ENCODE peak calls at places on chromosomes 16 and 17, in seven cellular contexts. M, R, P, Y, T, U and Q are unnamed samples.

GRCh38 chr17:68771867-68772515 is 170.8 kb upstream of the FAM20A start:
- DNase-seq in U (no peak), Y (peak; percentile 14), M (peak; percentile 52), P (peak; percentile 71), R (no peak), T (no peak), Q (no peak)

GRCh38 chr16:12344577-12345343 is 368.2 kb downstream of the SNX29 start:
- DNase-seq in T (no peak), M (no peak), Y (no peak), R (no peak), P (no peak), U (no peak), Q (no peak)

GRCh38 chr17:45240905-45241314 is 19.2 kb downstream of the FMNL1 start:
- DNase-seq in T (no peak), P (no peak), Y (no peak), R (no peak), M (no peak), U (no peak), Q (no peak)

GRCh38 chr17:60390881-60391418 is 983 bp downstream of the USP32 start:
- DNase-seq in T (no peak), U (no peak), Y (no peak), P (peak; percentile 39), M (peak; percentile 77), R (no peak), Q (no peak)

GRCh38 chr17:71329310-71330098 is 791.3 kb upstream of the SOX9 start:
- DNase-seq in M (no peak), P (no peak), R (no peak), Y (no peak), T (no peak), U (no peak), Q (no peak)

GRCh38 chr17:42329025-42329976 is 41.0 kb downstream of the STAT5A start:
- DNase-seq in R (no peak), Y (no peak), T (peak; percentile 74), U (no peak), P (no peak), M (no peak), Q (no peak)

GRCh38 chr17:332558-333322 is 19.9 kb downstream of the RPH3AL start:
- DNase-seq in R (no peak), T (no peak), Y (no peak), P (no peak), M (no peak), U (no peak), Q (no peak)

GRCh38 chr17:38357488-38358123 is 6.0 kb downstream of the SOCS7 start:
- DNase-seq in P (no peak), T (no peak), R (no peak), M (peak; percentile 52), Y (no peak), U (no peak), Q (no peak)

GRCh38 chr16:57133101-57133500 is 40.7 kb downstream of the CPNE2 start:
- DNase-seq in U (no peak), Y (no peak), R (no peak), T (no peak), M (no peak), P (no peak), Q (no peak)

GRCh38 chr17:77320046-77320445 is 179.3 kb downstream of the SEC14L1 start:
- DNase-seq in M (peak; percentile 44), R (peak; percentile 12), Y (peak; percentile 42), U (no peak), T (no peak), P (no peak), Q (no peak)

GRCh38 chr17:67585077-67585602 is 132.6 kb upstream of the NOL11 start:
- DNase-seq in P (no peak), Y (no peak), T (no peak), U (no peak), R (no peak), M (no peak), Q (no peak)

GRCh38 chr16:31377210-31377903 is 15.8 kb upstream of the ITGAD start:
- DNase-seq in U (no peak), Y (no peak), T (no peak), R (no peak), P (no peak), M (no peak), Q (no peak)

GRCh38 chr16:56793504-56793903 is 63.6 kb downstream of the NUP93 start:
- DNase-seq in Y (no peak), U (no peak), P (peak; percentile 47), R (no peak), T (no peak), M (no peak), Q (no peak)

GRCh38 chr16:89049484-89050118 is 44.1 kb upstream of the ACSF3 start:
- DNase-seq in T (no peak), R (no peak), M (peak; percentile 73), Y (no peak), U (no peak), P (no peak), Q (no peak)

GRCh38 chr17:7233701-7234099 is 617 bp downstream of the DVL2 start:
- DNase-seq in Y (no peak), T (no peak), R (no peak), P (no peak), U (no peak), M (no peak), Q (no peak)

GRCh38 chr17:78615631-78616030 is 38.4 kb upstream of the DNAH17 start:
- DNase-seq in U (no peak), R (no peak), T (no peak), Y (no peak), P (no peak), M (no peak), Q (no peak)

GRCh38 chr17:32303861-32304288 is 38.1 kb downstream of the C17orf75 start:
- DNase-seq in P (no peak), U (no peak), T (no peak), M (peak; percentile 53), R (no peak), Y (no peak), Q (no peak)

GRCh38 chr16:9091867-9092281 is 430 bp downstream of the HAPSTR1 start:
- DNase-seq in R (peak; percentile 28), P (no peak), T (peak; percentile 61), M (no peak), U (no peak), Y (no peak), Q (peak; percentile 24)

GRCh38 chr17:57569021-57569420 is 176.1 kb downstream of the CCDC182 start:
- DNase-seq in R (no peak), U (no peak), M (peak; percentile 61), Y (no peak), T (no peak), P (no peak), Q (no peak)

DNA sequence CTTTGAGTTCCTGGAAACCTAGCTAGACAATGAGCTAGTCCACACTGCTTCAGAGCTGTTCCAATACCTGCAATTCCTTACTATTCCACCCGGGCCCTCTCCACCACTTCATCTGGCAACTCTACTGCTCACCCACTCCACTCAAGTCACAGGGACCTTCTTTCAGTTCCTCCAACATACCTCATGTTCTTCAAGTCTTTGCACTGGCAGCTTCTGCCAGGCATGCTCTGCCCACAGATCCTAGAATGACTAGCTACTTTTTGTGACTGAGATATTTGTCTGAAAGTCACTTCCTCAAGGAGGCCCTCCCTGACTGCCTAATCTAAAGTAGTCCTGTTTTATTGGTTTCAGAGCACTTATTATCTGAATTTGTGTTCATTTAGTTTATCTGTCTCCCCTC is 86.4 kb downstream of the TEX14 start:
- DNase-seq in Y (no peak), R (no peak), U (no peak), M (no peak), P (no peak), T (no peak), Q (no peak)
- TF ChIP-seq TAF1 in Y (no peak), R (no peak), U (no peak), M (no peak), P (no peak), T (no peak), Q (no peak)

GRCh38 chr16:1338119-1338730 is 4.8 kb downstream of the BAIAP3 start:
- DNase-seq in T (no peak), M (peak; percentile 78), Y (no peak), U (no peak), R (no peak), P (peak; percentile 51), Q (no peak)

GRCh38 chr16:1335996-1336395 is 2.6 kb downstream of the BAIAP3 start:
- DNase-seq in M (peak; percentile 75), U (no peak), Y (no peak), T (no peak), R (no peak), P (no peak), Q (no peak)

GRCh38 chr16:1337486-1337885 is 4.0 kb downstream of the BAIAP3 start:
- DNase-seq in R (no peak), Y (no peak), T (no peak), M (peak; percentile 63), U (no peak), P (no peak), Q (no peak)

GRCh38 chr16:1335211-1335971 is 1.9 kb downstream of the BAIAP3 start:
- DNase-seq in T (no peak), U (no peak), Y (no peak), M (no peak), R (no peak), P (no peak), Q (no peak)

DNA sequence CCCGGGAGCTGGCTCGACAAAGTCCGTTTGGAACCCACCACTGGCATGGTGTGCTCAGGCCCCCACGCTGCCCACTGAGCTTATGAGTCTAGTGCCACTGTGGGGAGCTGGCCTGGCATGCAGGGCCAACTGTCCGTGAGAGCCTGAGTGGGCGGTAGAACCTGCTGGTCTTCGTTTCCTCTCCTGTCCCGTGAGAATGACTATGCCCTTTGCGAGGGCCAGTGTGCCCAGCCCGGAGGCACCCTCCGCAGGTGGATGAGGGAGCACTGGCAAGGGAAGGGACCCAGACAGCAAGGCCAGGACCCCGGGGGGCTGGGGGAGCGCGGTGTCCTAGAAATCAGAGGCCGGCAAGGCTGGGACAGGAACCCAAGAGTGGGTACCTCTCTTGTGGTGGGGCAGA is 3.2 kb downstream of the BAIAP3 start:
- DNase-seq in R (no peak), M (no peak), U (no peak), P (no peak), Y (no peak), T (no peak), Q (no peak)
- TF ChIP-seq POLR2AphosphoS5 in R (no peak), M (no peak), U (no peak), P (no peak), Y (no peak), T (no peak), Q (no peak)

DNA sequence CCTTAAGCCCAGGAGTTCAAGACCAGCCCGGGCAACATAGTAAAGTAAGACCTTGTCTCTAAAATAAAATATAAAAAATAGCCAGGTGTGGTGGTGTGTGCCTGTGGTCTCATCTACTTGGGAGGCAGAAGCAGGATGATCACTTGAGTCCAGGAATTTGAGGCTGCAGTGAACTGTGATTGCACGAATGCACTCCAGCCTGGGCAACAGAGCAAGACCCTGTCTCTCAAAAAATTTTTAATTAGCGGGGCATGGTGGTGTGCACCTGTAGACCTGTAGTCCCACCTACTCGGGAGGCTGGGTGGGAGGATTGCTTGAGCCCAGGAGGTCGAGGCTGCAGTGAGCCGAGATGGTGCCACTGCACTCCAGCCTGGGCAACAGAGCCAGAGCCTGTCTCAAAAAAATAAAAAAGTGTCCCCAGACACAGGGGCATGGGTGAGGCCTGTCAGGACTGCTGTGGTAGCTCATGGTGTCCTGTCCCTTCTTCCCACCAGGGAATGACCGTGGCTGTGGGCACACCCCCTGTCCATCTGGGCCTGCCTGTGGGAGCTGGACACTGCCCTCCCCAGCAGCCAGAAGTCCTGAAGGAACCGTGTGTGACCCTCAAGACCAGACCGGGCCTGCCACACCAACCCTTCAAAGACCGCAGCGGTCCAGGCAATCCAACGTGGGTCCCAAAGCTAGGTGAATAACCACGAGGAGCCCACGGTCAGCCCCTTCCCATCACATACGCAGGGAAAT is 30.8 kb upstream of the GAA start:
- DNase-seq in T (no peak), Y (no peak), U (no peak), R (no peak), M (no peak), P (no peak), Q (no peak)
- TF ChIP-seq TAF1 in T (no peak), Y (no peak), U (no peak), R (no peak), M (no peak), P (no peak), Q (no peak)

GRCh38 chr17:82441686-82442487 is 8.7 kb downstream of the CYBC1 start:
- DNase-seq in Y (no peak), M (no peak), R (no peak), U (no peak), T (no peak), P (no peak), Q (no peak)
- TF ChIP-seq POLR2AphosphoS5 in Y (no peak), M (no peak), R (no peak), U (no peak), T (no peak), P (peak; percentile 48), Q (no peak)